ENCODE peak calls at places on chromosomes 13 and 19, in five cellular contexts. One of them, this sample, is unnamed.

GRCh38 chr13:40777166-40777956 is 6.4 kb upstream of the MRPS31 start:
- DNase-seq in fibroblast of pulmonary artery: peak; percentile 67
- DNase-seq in neural progenitor cell: peak; percentile 66
- DNase-seq in astrocyte: peak; percentile 36
- DNase-seq in stomach: no peak
- DNase-seq in this sample: peak; percentile 59

GRCh38 chr13:51643114-51643881 is 59.0 kb downstream of the WDFY2 start:
- DNase-seq in astrocyte: peak; percentile 93
- DNase-seq in neural progenitor cell: no peak
- DNase-seq in fibroblast of pulmonary artery: peak; percentile 93
- DNase-seq in stomach: no peak
- DNase-seq in this sample: no peak

GRCh38 chr13:113464476-113464875 is 11.2 kb upstream of the ADPRHL1 start:
- DNase-seq in fibroblast of pulmonary artery: no peak
- DNase-seq in astrocyte: no peak
- DNase-seq in neural progenitor cell: no peak
- DNase-seq in stomach: no peak
- DNase-seq in this sample: no peak

GRCh38 chr13:57424379-57424778 is 207.2 kb upstream of the PCDH17 start:
- DNase-seq in neural progenitor cell: no peak
- DNase-seq in stomach: no peak
- DNase-seq in fibroblast of pulmonary artery: no peak
- DNase-seq in astrocyte: no peak
- DNase-seq in this sample: no peak

GRCh38 chr13:23966691-23967615 is 69.7 kb upstream of the C1QTNF9B start:
- DNase-seq in fibroblast of pulmonary artery: peak; percentile 20
- DNase-seq in astrocyte: no peak
- DNase-seq in neural progenitor cell: no peak
- DNase-seq in stomach: no peak
- DNase-seq in this sample: peak; percentile 63

GRCh38 chr19:40341601-40342482 is 6.4 kb downstream of the C19orf47 start:
- DNase-seq in astrocyte: no peak
- DNase-seq in neural progenitor cell: no peak
- DNase-seq in fibroblast of pulmonary artery: no peak
- DNase-seq in stomach: no peak
- DNase-seq in this sample: no peak

GRCh38 chr13:105759467-105759866 is 776.0 kb downstream of the EFNB2 start:
- DNase-seq in stomach: no peak
- DNase-seq in astrocyte: no peak
- DNase-seq in neural progenitor cell: no peak
- DNase-seq in fibroblast of pulmonary artery: no peak
- DNase-seq in this sample: no peak

GRCh38 chr13:90502143-90502542 is 845.3 kb upstream of the MIR17HG start:
- DNase-seq in astrocyte: no peak
- DNase-seq in neural progenitor cell: no peak
- DNase-seq in stomach: no peak
- DNase-seq in fibroblast of pulmonary artery: no peak
- DNase-seq in this sample: no peak

GRCh38 chr13:50126378-50127016 is 111.3 kb downstream of the KCNRG start:
- DNase-seq in neural progenitor cell: peak; percentile 48
- DNase-seq in stomach: no peak
- DNase-seq in fibroblast of pulmonary artery: peak; percentile 54
- DNase-seq in astrocyte: no peak
- DNase-seq in this sample: no peak

GRCh38 chr19:6891761-6892385 is 4.5 kb downstream of the ADGRE1 start:
- DNase-seq in stomach: no peak
- DNase-seq in fibroblast of pulmonary artery: no peak
- DNase-seq in astrocyte: no peak
- DNase-seq in neural progenitor cell: no peak
- DNase-seq in this sample: peak; percentile 26

GRCh38 chr13:112118451-112119064 is 51.6 kb downstream of the SOX1 start:
- DNase-seq in neural progenitor cell: no peak
- DNase-seq in astrocyte: no peak
- DNase-seq in fibroblast of pulmonary artery: no peak
- DNase-seq in stomach: peak; percentile 13
- DNase-seq in this sample: no peak

GRCh38 chr13:48404952-48405351 is 8.0 kb downstream of the LPAR6 start:
- DNase-seq in fibroblast of pulmonary artery: no peak
- DNase-seq in neural progenitor cell: no peak
- DNase-seq in stomach: no peak
- DNase-seq in astrocyte: no peak
- DNase-seq in this sample: no peak

GRCh38 chr13:101455863-101456262 is 3.4 kb downstream of the ITGBL1 start:
- DNase-seq in astrocyte: peak; percentile 97
- DNase-seq in neural progenitor cell: no peak
- DNase-seq in fibroblast of pulmonary artery: peak; percentile 89
- DNase-seq in stomach: no peak
- DNase-seq in this sample: no peak

GRCh38 chr13:101454767-101455166 is 2.3 kb downstream of the ITGBL1 start:
- DNase-seq in stomach: no peak
- DNase-seq in astrocyte: peak; percentile 81
- DNase-seq in fibroblast of pulmonary artery: peak; percentile 39
- DNase-seq in neural progenitor cell: no peak
- DNase-seq in this sample: no peak

GRCh38 chr13:101451641-101452040 is 834 bp upstream of the ITGBL1 start:
- DNase-seq in neural progenitor cell: no peak
- DNase-seq in fibroblast of pulmonary artery: no peak
- DNase-seq in stomach: no peak
- DNase-seq in astrocyte: peak; percentile 62
- DNase-seq in this sample: no peak

GRCh38 chr13:101452519-101453485 is at the start of gene ITGBL1:
- DNase-seq in astrocyte: no peak
- DNase-seq in stomach: no peak
- DNase-seq in fibroblast of pulmonary artery: peak; percentile 17
- DNase-seq in neural progenitor cell: no peak
- DNase-seq in this sample: peak; percentile 40

GRCh38 chr13:101453784-101454201 is 1.3 kb downstream of the ITGBL1 start:
- DNase-seq in astrocyte: no peak
- DNase-seq in neural progenitor cell: no peak
- DNase-seq in stomach: peak; percentile 47
- DNase-seq in fibroblast of pulmonary artery: no peak
- DNase-seq in this sample: peak; percentile 12
- TF ChIP-seq CTCF in astrocyte: no peak
- TF ChIP-seq CTCF in neural progenitor cell: peak; percentile 9
- TF ChIP-seq CTCF in stomach: no peak
- TF ChIP-seq CTCF in fibroblast of pulmonary artery: no peak
- TF ChIP-seq CTCF in this sample: peak; percentile 25

GRCh38 chr19:29745253-29745652 is 30.2 kb upstream of the C19orf12 start:
- DNase-seq in neural progenitor cell: peak; percentile 48
- DNase-seq in stomach: no peak
- DNase-seq in fibroblast of pulmonary artery: no peak
- DNase-seq in astrocyte: no peak
- DNase-seq in this sample: no peak
- TF ChIP-seq CTCF in neural progenitor cell: peak; percentile 55
- TF ChIP-seq CTCF in stomach: no peak
- TF ChIP-seq CTCF in fibroblast of pulmonary artery: peak; percentile 14
- TF ChIP-seq CTCF in astrocyte: no peak
- TF ChIP-seq CTCF in this sample: no peak

DNA sequence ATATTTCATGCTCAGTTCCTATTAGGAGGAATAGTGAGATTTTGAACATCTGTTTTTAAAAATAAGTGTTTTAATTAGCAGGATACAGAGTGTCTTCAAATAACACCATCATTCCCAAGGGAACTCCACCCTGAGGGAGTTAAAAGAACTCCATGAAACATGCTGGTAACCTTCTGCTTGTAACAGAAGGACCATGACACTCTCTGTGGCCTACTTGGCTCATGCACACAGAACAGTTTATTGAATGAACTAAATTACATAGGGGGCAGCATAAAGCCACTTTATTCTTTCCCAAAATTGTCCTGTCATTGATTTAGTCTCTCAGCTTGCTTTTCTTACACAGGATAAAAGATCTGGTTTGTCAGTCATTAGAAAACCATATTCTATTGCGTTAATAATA is 809.5 kb upstream of the SLITRK6 start:
- DNase-seq in neural progenitor cell: no peak
- DNase-seq in stomach: no peak
- DNase-seq in fibroblast of pulmonary artery: no peak
- DNase-seq in astrocyte: no peak
- DNase-seq in this sample: no peak
- TF ChIP-seq CTCF in neural progenitor cell: no peak
- TF ChIP-seq CTCF in stomach: no peak
- TF ChIP-seq CTCF in fibroblast of pulmonary artery: no peak
- TF ChIP-seq CTCF in astrocyte: no peak
- TF ChIP-seq CTCF in this sample: no peak

GRCh38 chr13:101785858-101786257 is 333.4 kb downstream of the ITGBL1 start:
- DNase-seq in neural progenitor cell: peak; percentile 64
- DNase-seq in fibroblast of pulmonary artery: peak; percentile 3
- DNase-seq in stomach: no peak
- DNase-seq in astrocyte: peak; percentile 4
- DNase-seq in this sample: no peak
- TF ChIP-seq CTCF in neural progenitor cell: peak; percentile 58
- TF ChIP-seq CTCF in fibroblast of pulmonary artery: no peak
- TF ChIP-seq CTCF in stomach: no peak
- TF ChIP-seq CTCF in astrocyte: peak; percentile 35
- TF ChIP-seq CTCF in this sample: no peak

GRCh38 chr13:80273717-80274116 is 67.2 kb downstream of the SPRY2 start:
- DNase-seq in neural progenitor cell: no peak
- DNase-seq in astrocyte: no peak
- DNase-seq in stomach: no peak
- DNase-seq in fibroblast of pulmonary artery: no peak
- DNase-seq in this sample: no peak

GRCh38 chr13:80278706-80279105 is 62.2 kb downstream of the SPRY2 start:
- DNase-seq in stomach: no peak
- DNase-seq in astrocyte: no peak
- DNase-seq in fibroblast of pulmonary artery: no peak
- DNase-seq in neural progenitor cell: no peak
- DNase-seq in this sample: no peak

GRCh38 chr13:80274643-80275042 is 66.3 kb downstream of the SPRY2 start:
- DNase-seq in astrocyte: no peak
- DNase-seq in stomach: no peak
- DNase-seq in fibroblast of pulmonary artery: no peak
- DNase-seq in neural progenitor cell: no peak
- DNase-seq in this sample: no peak

GRCh38 chr13:80276371-80277289 is 64.3 kb downstream of the SPRY2 start:
- DNase-seq in neural progenitor cell: peak; percentile 97
- DNase-seq in stomach: no peak
- DNase-seq in astrocyte: peak; percentile 71
- DNase-seq in fibroblast of pulmonary artery: peak; percentile 75
- DNase-seq in this sample: no peak
- TF ChIP-seq CTCF in neural progenitor cell: peak; percentile 59
- TF ChIP-seq CTCF in stomach: no peak
- TF ChIP-seq CTCF in astrocyte: no peak
- TF ChIP-seq CTCF in fibroblast of pulmonary artery: peak; percentile 22
- TF ChIP-seq CTCF in this sample: no peak

GRCh38 chr19:29690842-29691241 is 24.2 kb downstream of the C19orf12 start:
- DNase-seq in astrocyte: no peak
- DNase-seq in neural progenitor cell: peak; percentile 37
- DNase-seq in stomach: no peak
- DNase-seq in fibroblast of pulmonary artery: peak; percentile 60
- DNase-seq in this sample: no peak
- TF ChIP-seq CTCF in astrocyte: no peak
- TF ChIP-seq CTCF in neural progenitor cell: peak; percentile 40
- TF ChIP-seq CTCF in stomach: no peak
- TF ChIP-seq CTCF in fibroblast of pulmonary artery: peak; percentile 37
- TF ChIP-seq CTCF in this sample: peak; percentile 60

DNA sequence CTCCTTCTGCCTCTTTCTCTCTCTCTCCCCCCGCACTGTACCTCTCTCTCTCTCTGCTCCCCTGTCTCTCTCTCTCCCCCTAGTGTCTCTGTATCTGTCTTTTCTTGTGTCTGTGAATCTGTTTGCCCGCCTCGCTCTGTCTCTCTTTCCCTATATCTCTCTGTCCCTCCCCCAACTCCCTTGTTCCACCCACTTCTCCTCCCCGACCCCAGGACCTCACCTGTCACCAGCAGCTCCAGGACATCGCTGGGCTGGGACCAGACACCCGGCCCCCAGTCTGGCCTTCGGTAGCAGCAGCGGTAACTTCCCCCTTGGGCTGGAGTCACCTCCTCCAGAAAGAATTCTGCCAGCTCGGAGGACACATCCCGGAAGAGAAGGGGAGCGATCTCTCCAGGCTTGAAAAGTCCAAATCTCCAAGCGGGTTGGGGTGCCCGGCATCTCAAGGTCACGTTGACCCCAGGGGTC is 3.9 kb downstream of the OSCAR start:
- DNase-seq in stomach: no peak
- DNase-seq in fibroblast of pulmonary artery: peak; percentile 54
- DNase-seq in neural progenitor cell: peak; percentile 23
- DNase-seq in astrocyte: peak; percentile 42
- DNase-seq in this sample: no peak
- TF ChIP-seq CTCF in stomach: no peak
- TF ChIP-seq CTCF in fibroblast of pulmonary artery: peak; percentile 46
- TF ChIP-seq CTCF in neural progenitor cell: peak; percentile 20
- TF ChIP-seq CTCF in astrocyte: peak; percentile 9
- TF ChIP-seq CTCF in this sample: peak; percentile 40

GRCh38 chr19:47275866-47276461 is 1.3 kb downstream of the INAFM1 start:
- DNase-seq in neural progenitor cell: no peak
- DNase-seq in stomach: no peak
- DNase-seq in astrocyte: peak; percentile 63
- DNase-seq in fibroblast of pulmonary artery: peak; percentile 70
- DNase-seq in this sample: no peak

GRCh38 chr19:47273313-47274070 is 1.2 kb upstream of the INAFM1 start:
- DNase-seq in stomach: peak; percentile 94
- DNase-seq in astrocyte: peak; percentile 87
- DNase-seq in neural progenitor cell: peak; percentile 96
- DNase-seq in fibroblast of pulmonary artery: peak; percentile 94
- DNase-seq in this sample: peak; percentile 96

GRCh38 chr19:47274891-47275865 is 493 bp downstream of the INAFM1 start:
- DNase-seq in stomach: no peak
- DNase-seq in neural progenitor cell: peak; percentile 72
- DNase-seq in fibroblast of pulmonary artery: peak; percentile 16
- DNase-seq in astrocyte: peak; percentile 9
- DNase-seq in this sample: no peak

GRCh38 chr19:47272448-47273312 is 2.0 kb upstream of the INAFM1 start:
- DNase-seq in neural progenitor cell: peak; percentile 63
- DNase-seq in fibroblast of pulmonary artery: peak; percentile 21
- DNase-seq in astrocyte: peak; percentile 10
- DNase-seq in stomach: peak; percentile 38
- DNase-seq in this sample: no peak

GRCh38 chr19:47274071-47274890 is at the start of gene INAFM1:
- DNase-seq in astrocyte: peak; percentile 72
- DNase-seq in fibroblast of pulmonary artery: peak; percentile 94
- DNase-seq in neural progenitor cell: peak; percentile 95
- DNase-seq in stomach: peak; percentile 99
- DNase-seq in this sample: peak; percentile 98
- TF ChIP-seq CTCF in astrocyte: no peak
- TF ChIP-seq CTCF in fibroblast of pulmonary artery: no peak
- TF ChIP-seq CTCF in neural progenitor cell: no peak
- TF ChIP-seq CTCF in stomach: no peak
- TF ChIP-seq CTCF in this sample: no peak

DNA sequence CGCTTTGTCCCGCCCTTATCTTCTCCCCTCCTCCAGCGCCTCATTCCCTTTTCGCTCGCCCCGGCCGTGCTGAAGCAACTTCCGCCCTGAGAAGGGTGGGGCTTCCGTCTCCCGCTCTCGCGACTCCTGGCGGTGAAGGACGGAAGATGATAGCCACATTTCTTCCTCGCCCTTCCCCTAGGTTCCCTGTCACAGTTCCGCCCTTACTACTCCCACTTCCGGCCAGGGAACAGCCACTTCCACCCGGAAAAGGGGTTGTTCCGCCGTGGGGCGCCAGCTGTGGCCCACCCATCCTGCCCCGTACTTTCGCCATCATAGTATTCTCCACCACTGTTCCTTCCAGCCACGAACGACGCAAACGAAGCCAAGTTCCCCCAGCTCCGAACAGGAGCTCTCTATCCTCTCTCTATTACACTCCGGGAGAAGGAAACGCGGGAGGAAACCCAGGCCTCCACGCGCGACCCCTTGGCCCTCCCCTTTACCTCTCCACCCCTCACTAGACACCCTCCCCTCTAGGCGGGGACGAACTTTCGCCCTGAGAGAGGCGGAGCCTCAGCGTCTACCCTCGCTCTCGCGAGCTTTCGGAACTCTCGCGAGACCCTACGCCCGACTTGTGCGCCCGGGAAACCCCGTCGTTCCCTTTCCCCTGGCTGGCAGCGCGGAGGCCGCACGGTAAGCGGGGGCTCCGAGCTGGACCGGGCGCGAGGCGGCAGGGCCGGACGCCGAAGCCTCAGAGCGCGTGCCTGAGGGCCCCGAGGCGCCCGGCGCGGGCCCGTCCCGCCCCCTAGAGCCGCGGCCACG is at the start of gene RPS19:
- DNase-seq in astrocyte: peak; percentile 95
- DNase-seq in fibroblast of pulmonary artery: peak; percentile 99
- DNase-seq in neural progenitor cell: peak; percentile 99
- DNase-seq in stomach: peak; percentile 99
- DNase-seq in this sample: peak; percentile 98
- TF ChIP-seq CTCF in astrocyte: peak; percentile 35
- TF ChIP-seq CTCF in fibroblast of pulmonary artery: peak; percentile 52
- TF ChIP-seq CTCF in neural progenitor cell: peak; percentile 60
- TF ChIP-seq CTCF in stomach: peak; percentile 93
- TF ChIP-seq CTCF in this sample: peak; percentile 25

This sample was measured in GM13977.